ENCODE peak calls at places on chromosomes 1 and 21, in five cellular contexts. One of them, this sample, is unnamed.

GRCh38 chr1:31407029-31407626 is 5.9 kb upstream of the SERINC2 start:
- DNase-seq in K562: no peak
- DNase-seq in GM23338: no peak
- DNase-seq in A549: no peak
- DNase-seq in GM12878: no peak
- DNase-seq in this sample: no peak

GRCh38 chr21:44568261-44568660 is 5.3 kb upstream of the KRTAP10-4 start:
- DNase-seq in K562: no peak
- DNase-seq in GM23338: no peak
- DNase-seq in A549: no peak
- DNase-seq in GM12878: no peak
- DNase-seq in this sample: no peak

GRCh38 chr1:235999259-235999925 is 65.5 kb downstream of the NID1 start:
- DNase-seq in GM23338: no peak
- DNase-seq in A549: peak
- DNase-seq in K562: peak
- DNase-seq in GM12878: peak
- DNase-seq in this sample: no peak

GRCh38 chr1:217135569-217135915 is 412.3 kb upstream of the ESRRG start:
- DNase-seq in A549: no peak
- DNase-seq in GM23338: peak
- DNase-seq in K562: no peak
- DNase-seq in GM12878: no peak
- DNase-seq in this sample: no peak

GRCh38 chr1:12757836-12758235 is 11.8 kb downstream of the CFAP107 start:
- DNase-seq in A549: no peak
- DNase-seq in GM12878: no peak
- DNase-seq in K562: no peak
- DNase-seq in GM23338: no peak
- DNase-seq in this sample: no peak

GRCh38 chr1:43272161-43272560 is 2.4 kb downstream of the TMEM125 start:
- DNase-seq in GM23338: no peak
- DNase-seq in GM12878: no peak
- DNase-seq in A549: no peak
- DNase-seq in K562: no peak
- DNase-seq in this sample: no peak

GRCh38 chr1:23244362-23244761 is 27.1 kb upstream of the HTR1D start:
- DNase-seq in GM12878: no peak
- DNase-seq in K562: no peak
- DNase-seq in A549: no peak
- DNase-seq in GM23338: no peak
- DNase-seq in this sample: no peak

GRCh38 chr1:28112388-28113311 is 24.2 kb upstream of the EYA3 start:
- DNase-seq in GM12878: no peak
- DNase-seq in A549: no peak
- DNase-seq in GM23338: peak
- DNase-seq in K562: peak
- DNase-seq in this sample: peak

GRCh38 chr1:113205980-113206766 is 133.2 kb downstream of the LRIG2 start:
- DNase-seq in GM12878: no peak
- DNase-seq in A549: no peak
- DNase-seq in K562: no peak
- DNase-seq in GM23338: no peak
- DNase-seq in this sample: no peak

GRCh38 chr1:56835657-56836056 is 16.5 kb upstream of the FYB2 start:
- DNase-seq in K562: no peak
- DNase-seq in GM12878: no peak
- DNase-seq in A549: no peak
- DNase-seq in GM23338: no peak
- DNase-seq in this sample: peak

GRCh38 chr1:20521960-20522861 is 14.3 kb upstream of the MUL1 start:
- DNase-seq in GM23338: peak
- DNase-seq in A549: peak
- DNase-seq in GM12878: peak
- DNase-seq in K562: peak
- DNase-seq in this sample: peak

GRCh38 chr1:212593696-212594335 is 14.7 kb upstream of the ATF3 start:
- DNase-seq in GM12878: no peak
- DNase-seq in A549: no peak
- DNase-seq in GM23338: no peak
- DNase-seq in K562: no peak
- DNase-seq in this sample: no peak

GRCh38 chr1:109543283-109543987 is 3.8 kb downstream of the GPR61 start:
- DNase-seq in GM12878: no peak
- DNase-seq in A549: no peak
- DNase-seq in GM23338: no peak
- DNase-seq in K562: peak
- DNase-seq in this sample: no peak

GRCh38 chr1:89615676-89616598 is 17.0 kb upstream of the LRRC8C start:
- DNase-seq in GM23338: peak
- DNase-seq in K562: no peak
- DNase-seq in A549: no peak
- DNase-seq in GM12878: no peak
- DNase-seq in this sample: peak

GRCh38 chr1:28602536-28603439 is 10.7 kb downstream of the RAB42 start:
- DNase-seq in A549: peak
- DNase-seq in GM12878: no peak
- DNase-seq in GM23338: peak
- DNase-seq in K562: peak
- DNase-seq in this sample: peak

GRCh38 chr1:236394016-236394481 is at the start of gene EDARADD:
- DNase-seq in K562: no peak
- DNase-seq in GM23338: no peak
- DNase-seq in A549: no peak
- DNase-seq in GM12878: no peak
- DNase-seq in this sample: no peak

GRCh38 chr1:20058531-20058930 is 11.5 kb upstream of the PLA2G5 start:
- DNase-seq in K562: no peak
- DNase-seq in GM12878: no peak
- DNase-seq in GM23338: no peak
- DNase-seq in A549: no peak
- DNase-seq in this sample: no peak

GRCh38 chr1:85581802-85582686 is 1.5 kb downstream of the CCN1 start:
- DNase-seq in GM23338: peak
- DNase-seq in A549: no peak
- DNase-seq in GM12878: no peak
- DNase-seq in K562: no peak
- DNase-seq in this sample: peak

GRCh38 chr1:106755682-106756406 is 300.6 kb upstream of the PRMT6 start:
- DNase-seq in A549: no peak
- DNase-seq in K562: no peak
- DNase-seq in GM12878: no peak
- DNase-seq in GM23338: no peak
- DNase-seq in this sample: no peak

GRCh38 chr1:11414921-11415538 is 63.9 kb upstream of the DISP3 start:
- DNase-seq in K562: no peak
- DNase-seq in A549: no peak
- DNase-seq in GM23338: no peak
- DNase-seq in GM12878: no peak
- DNase-seq in this sample: no peak

GRCh38 chr1:240242601-240243144 is 151.0 kb downstream of the FMN2 start:
- DNase-seq in A549: no peak
- DNase-seq in GM23338: no peak
- DNase-seq in K562: no peak
- DNase-seq in GM12878: no peak
- DNase-seq in this sample: no peak

GRCh38 chr1:155379180-155379876 is 58.6 kb downstream of the RUSC1 start:
- DNase-seq in GM23338: peak
- DNase-seq in A549: peak
- DNase-seq in K562: no peak
- DNase-seq in GM12878: no peak
- DNase-seq in this sample: no peak

GRCh38 chr1:99763956-99764355 is 2.5 kb downstream of the FRRS1 start:
- DNase-seq in K562: no peak
- DNase-seq in GM12878: no peak
- DNase-seq in GM23338: no peak
- DNase-seq in A549: no peak
- DNase-seq in this sample: no peak

GRCh38 chr1:83897516-83897915 is 101.4 kb downstream of the TTLL7 start:
- DNase-seq in GM12878: no peak
- DNase-seq in K562: no peak
- DNase-seq in A549: no peak
- DNase-seq in GM23338: peak
- DNase-seq in this sample: no peak

GRCh38 chr1:204359474-204360255 is at the start of gene PLEKHA6:
- DNase-seq in GM12878: no peak
- DNase-seq in GM23338: peak
- DNase-seq in A549: no peak
- DNase-seq in K562: peak
- DNase-seq in this sample: no peak

GRCh38 chr21:38775733-38776132 is 30.0 kb upstream of the ETS2 start:
- DNase-seq in A549: no peak
- DNase-seq in GM23338: no peak
- DNase-seq in K562: no peak
- DNase-seq in GM12878: no peak
- DNase-seq in this sample: no peak

GRCh38 chr1:119007343-119007671 is 19.2 kb upstream of the TBX15 start:
- DNase-seq in GM23338: peak
- DNase-seq in GM12878: no peak
- DNase-seq in A549: no peak
- DNase-seq in K562: no peak
- DNase-seq in this sample: no peak

GRCh38 chr1:119004781-119005180 is 16.6 kb upstream of the TBX15 start:
- DNase-seq in GM23338: no peak
- DNase-seq in K562: no peak
- DNase-seq in GM12878: no peak
- DNase-seq in A549: no peak
- DNase-seq in this sample: no peak

GRCh38 chr1:119006406-119007279 is 18.5 kb upstream of the TBX15 start:
- DNase-seq in GM12878: no peak
- DNase-seq in A549: no peak
- DNase-seq in K562: no peak
- DNase-seq in GM23338: peak
- DNase-seq in this sample: no peak

GRCh38 chr1:119004129-119004527 is 16.0 kb upstream of the TBX15 start:
- DNase-seq in K562: no peak
- DNase-seq in GM12878: no peak
- DNase-seq in A549: no peak
- DNase-seq in GM23338: no peak
- DNase-seq in this sample: no peak

GRCh38 chr1:119005870-119006405 is 17.8 kb upstream of the TBX15 start:
- DNase-seq in K562: no peak
- DNase-seq in A549: no peak
- DNase-seq in GM12878: no peak
- DNase-seq in GM23338: no peak
- DNase-seq in this sample: no peak
- TF ChIP-seq JUNB in K562: no peak
- TF ChIP-seq JUNB in A549: no peak
- TF ChIP-seq JUNB in GM12878: no peak
- TF ChIP-seq JUNB in GM23338: no peak
- TF ChIP-seq JUNB in this sample: no peak

GRCh38 chr1:14914351-14914988 is 239.1 kb upstream of the TMEM51 start:
- DNase-seq in K562: no peak
- DNase-seq in A549: no peak
- DNase-seq in GM23338: no peak
- DNase-seq in GM12878: no peak
- DNase-seq in this sample: no peak
- TF ChIP-seq JUNB in K562: no peak
- TF ChIP-seq JUNB in A549: no peak
- TF ChIP-seq JUNB in GM23338: no peak
- TF ChIP-seq JUNB in GM12878: no peak
- TF ChIP-seq JUNB in this sample: no peak

DNA sequence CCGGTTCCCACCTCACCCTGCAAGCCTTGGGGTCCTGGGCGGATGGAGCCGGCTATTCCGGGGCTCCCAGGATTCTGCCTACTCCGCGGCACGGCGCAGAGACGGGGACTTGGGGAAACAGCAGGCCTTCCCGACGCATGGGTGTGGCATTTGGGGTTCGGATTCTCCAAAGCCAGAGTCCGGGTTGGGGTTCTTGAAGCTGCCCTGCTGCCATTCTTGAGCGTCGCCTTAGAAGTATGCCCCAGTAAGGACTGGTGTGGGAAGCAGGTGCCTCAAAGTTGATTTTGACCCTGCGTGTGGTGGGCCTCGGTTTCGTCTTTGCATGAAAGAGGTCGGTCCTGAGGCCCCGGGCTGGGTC is 624 bp downstream of the GUK1 start:
- DNase-seq in GM12878: no peak
- DNase-seq in GM23338: no peak
- DNase-seq in A549: no peak
- DNase-seq in K562: no peak
- DNase-seq in this sample: no peak
- TF ChIP-seq JUNB in GM12878: no peak
- TF ChIP-seq JUNB in GM23338: no peak
- TF ChIP-seq JUNB in A549: no peak
- TF ChIP-seq JUNB in K562: no peak
- TF ChIP-seq JUNB in this sample: no peak

DNA sequence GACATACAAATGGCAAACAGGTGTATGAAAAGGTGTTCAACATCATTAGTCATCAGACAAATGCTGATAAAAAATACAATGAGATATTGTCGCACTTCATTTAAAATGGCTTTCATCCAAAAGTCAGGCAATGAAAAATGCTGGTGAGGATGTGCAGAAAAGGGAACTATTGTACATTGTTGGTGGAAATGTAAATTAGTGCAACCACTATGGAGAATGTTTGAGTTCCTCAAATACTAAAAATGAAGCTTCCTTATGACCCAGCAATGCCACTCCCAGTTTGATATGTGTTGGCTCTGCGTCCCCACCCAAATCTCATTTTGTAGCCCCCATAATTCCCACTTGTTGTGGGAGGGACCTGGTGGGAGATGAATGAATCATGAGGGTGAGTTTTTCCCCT is 309.7 kb upstream of the ZRANB2 start:
- DNase-seq in GM12878: no peak
- DNase-seq in GM23338: no peak
- DNase-seq in K562: no peak
- DNase-seq in A549: no peak
- DNase-seq in this sample: no peak
- TF ChIP-seq JUNB in GM12878: no peak
- TF ChIP-seq JUNB in GM23338: no peak
- TF ChIP-seq JUNB in K562: no peak
- TF ChIP-seq JUNB in A549: no peak
- TF ChIP-seq JUNB in this sample: no peak

GRCh38 chr1:167460836-167461235 is 57.5 kb downstream of the CD247 start:
- DNase-seq in A549: no peak
- DNase-seq in K562: no peak
- DNase-seq in GM23338: no peak
- DNase-seq in GM12878: no peak
- DNase-seq in this sample: no peak
- TF ChIP-seq JUNB in A549: no peak
- TF ChIP-seq JUNB in K562: no peak
- TF ChIP-seq JUNB in GM23338: no peak
- TF ChIP-seq JUNB in GM12878: no peak
- TF ChIP-seq JUNB in this sample: no peak

GRCh38 chr1:194952171-194952570 is 1656.1 kb downstream of the KCNT2 start:
- DNase-seq in GM23338: no peak
- DNase-seq in A549: no peak
- DNase-seq in K562: no peak
- DNase-seq in GM12878: no peak
- DNase-seq in this sample: no peak
- TF ChIP-seq JUNB in GM23338: no peak
- TF ChIP-seq JUNB in A549: no peak
- TF ChIP-seq JUNB in K562: no peak
- TF ChIP-seq JUNB in GM12878: no peak
- TF ChIP-seq JUNB in this sample: no peak